ENCODE peak calls at places on chromosome 16, in seven cellular contexts. I, B, V, T, E, Q and L are unnamed samples.

GRCh38 chr16:14028207-14028606 is 42.9 kb upstream of the MRTFB start:
- DNase-seq in I (no peak), B (no peak), V (no peak), T (no peak), E (no peak), Q (no peak), L (no peak)

GRCh38 chr16:28264656-28265055 is 27.7 kb upstream of the SBK1 start:
- DNase-seq in I (no peak), B (no peak), V (no peak), T (no peak), E (no peak), Q (no peak), L (no peak)

GRCh38 chr16:58098207-58099096 is 30.7 kb downstream of the CFAP20 start:
- DNase-seq in I (peak), B (no peak), V (no peak), T (no peak), E (no peak), Q (no peak), L (no peak)

GRCh38 chr16:3673676-3674377 is 19.3 kb downstream of the DNASE1 start:
- DNase-seq in I (no peak), B (no peak), V (no peak), T (no peak), E (no peak), Q (no peak), L (no peak)

GRCh38 chr16:72677662-72678447 is 370.1 kb downstream of the ZFHX3 start:
- DNase-seq in I (no peak), B (no peak), V (no peak), T (no peak), E (no peak), Q (no peak), L (no peak)

GRCh38 chr16:75102595-75102994 is 14.0 kb downstream of the LDHD start:
- DNase-seq in I (no peak), B (no peak), V (no peak), T (no peak), E (no peak), Q (no peak), L (no peak)

GRCh38 chr16:77637939-77638338 is 84.4 kb upstream of the NUDT7 start:
- DNase-seq in I (no peak), B (no peak), V (no peak), T (no peak), E (no peak), Q (no peak), L (no peak)

GRCh38 chr16:81445143-81445922 is 725 bp downstream of the CMIP start:
- DNase-seq in I (peak), B (peak), V (peak), T (no peak), E (no peak), Q (peak), L (peak)

GRCh38 chr16:13883266-13883665 is 36.7 kb upstream of the ERCC4 start:
- DNase-seq in I (no peak), B (no peak), V (no peak), T (no peak), E (no peak), Q (no peak), L (no peak)

GRCh38 chr16:83968483-83968865 is 430 bp downstream of the NECAB2 start:
- DNase-seq in I (no peak), B (no peak), V (no peak), T (no peak), E (no peak), Q (no peak), L (no peak)

GRCh38 chr16:57800213-57801097 is 1.8 kb downstream of the KIFC3 start:
- DNase-seq in I (no peak), B (no peak), V (no peak), T (no peak), E (no peak), Q (no peak), L (no peak)

GRCh38 chr16:28925386-28926228 is 569 bp upstream of the RABEP2 start:
- DNase-seq in I (peak), B (peak), V (peak), T (peak), E (peak), Q (peak), L (peak)

GRCh38 chr16:89365996-89366395 is 124.4 kb downstream of the ANKRD11 start:
- DNase-seq in I (no peak), B (no peak), V (no peak), T (no peak), E (no peak), Q (no peak), L (no peak)

GRCh38 chr16:88665148-88665547 is 2.3 kb upstream of the MVD start:
- DNase-seq in I (no peak), B (no peak), V (no peak), T (no peak), E (no peak), Q (no peak), L (peak)

GRCh38 chr16:27264151-27264550 is 4.4 kb downstream of the NSMCE1 start:
- DNase-seq in I (peak), B (no peak), V (no peak), T (no peak), E (no peak), Q (no peak), L (no peak)

GRCh38 chr16:66601471-66601870 is 3.0 kb upstream of the CMTM3 start:
- DNase-seq in I (no peak), B (no peak), V (no peak), T (no peak), E (no peak), Q (no peak), L (no peak)

GRCh38 chr16:66228791-66229190 is 137.7 kb upstream of the CDH5 start:
- DNase-seq in I (no peak), B (no peak), V (no peak), T (no peak), E (no peak), Q (no peak), L (no peak)

GRCh38 chr16:30697264-30698138 is 1.5 kb upstream of the SRCAP start:
- DNase-seq in I (no peak), B (no peak), V (no peak), T (no peak), E (no peak), Q (no peak), L (peak)

GRCh38 chr16:7744546-7745294 is 412.1 kb downstream of the RBFOX1 start:
- DNase-seq in I (no peak), B (no peak), V (no peak), T (no peak), E (no peak), Q (no peak), L (no peak)

GRCh38 chr16:66568355-66568754 is 2.1 kb downstream of the CMTM1 start:
- DNase-seq in I (no peak), B (no peak), V (no peak), T (no peak), E (no peak), Q (no peak), L (no peak)

GRCh38 chr16:27085182-27085581 is 18.5 kb downstream of the C16orf82 start:
- DNase-seq in I (no peak), B (peak), V (no peak), T (no peak), E (no peak), Q (no peak), L (no peak)

GRCh38 chr16:21104124-21104860 is 46.4 kb downstream of the DNAH3 start:
- DNase-seq in I (no peak), B (no peak), V (no peak), T (no peak), E (no peak), Q (no peak), L (no peak)

GRCh38 chr16:55147401-55147800 is 176.6 kb upstream of the IRX6 start:
- DNase-seq in I (no peak), B (no peak), V (no peak), T (no peak), E (no peak), Q (no peak), L (no peak)

GRCh38 chr16:14628806-14629611 is 1.1 kb downstream of the PARN start:
- DNase-seq in I (no peak), B (no peak), V (no peak), T (no peak), E (no peak), Q (no peak), L (peak)